ENCODE peak calls at places on chromosomes 16 and 17, in four cellular contexts. A is endothelial cell of umbilical vein; Q is amniotic stem cell; R is activated CD8-positive, alpha-beta T cell treated with anti-CD3 and anti-CD28 coated beads, Interleukin-2, amount 10 ng/mL, durations not matched to agents 7 days and 5 days. U is an unnamed sample.
A peak's percentile ranks its signal among the peaks of the same experiment; 100 is the strongest.

GRCh38 chr17:65688307-65688706 is 126.9 kb upstream of the AXIN2 start:
- DNase-seq in A (no peak), Q (no peak), R (no peak), U (no peak)

GRCh38 chr17:17831208-17832039 is 5.4 kb downstream of the SREBF1 start:
- DNase-seq in A (no peak), Q (no peak), R (no peak), U (no peak)

GRCh38 chr17:29592850-29593545 is at the start of gene ANKRD13B:
- DNase-seq in A (no peak), Q (no peak), R (peak; percentile 61), U (peak; percentile 29)

GRCh38 chr16:23905027-23905426 is 69.2 kb downstream of the PRKCB start:
- DNase-seq in A (peak; percentile 36), Q (peak; percentile 81), R (no peak), U (no peak)

GRCh38 chr16:58020628-58021521 is 4.7 kb upstream of the MMP15 start:
- DNase-seq in A (peak; percentile 61), Q (peak; percentile 29), R (peak; percentile 81), U (peak; percentile 63)

GRCh38 chr17:38851434-38851833 is 2.1 kb downstream of the RPL23 start:
- DNase-seq in A (no peak), Q (no peak), R (no peak), U (no peak)

GRCh38 chr16:24504467-24505345 is 34.7 kb upstream of the RBBP6 start:
- DNase-seq in A (peak; percentile 67), Q (peak; percentile 33), R (peak; percentile 75), U (peak; percentile 34)

GRCh38 chr17:32349503-32349853 is 479 bp upstream of the ZNF207 start:
- DNase-seq in A (no peak), Q (no peak), R (peak; percentile 30), U (no peak)

GRCh38 chr16:58467915-58468314 is 32.0 kb upstream of the NDRG4 start:
- DNase-seq in A (no peak), Q (no peak), R (no peak), U (no peak)

GRCh38 chr17:39090832-39091622 is 60.4 kb downstream of the PLXDC1 start:
- DNase-seq in A (no peak), Q (no peak), R (no peak), U (no peak)

GRCh38 chr17:80212109-80212508 is 8.0 kb downstream of the SGSH start:
- DNase-seq in A (no peak), Q (no peak), R (no peak), U (no peak)

GRCh38 chr16:677306-678190 is 2.1 kb downstream of the RHBDL1 start:
- DNase-seq in A (no peak), Q (no peak), R (no peak), U (no peak)

GRCh38 chr17:51166198-51166986 is at the start of gene NME2:
- DNase-seq in A (peak; percentile 79), Q (peak; percentile 78), R (peak; percentile 77), U (peak; percentile 86)

GRCh38 chr17:44105941-44106340 is 17.5 kb downstream of the HDAC5 start:
- DNase-seq in A (no peak), Q (no peak), R (no peak), U (no peak)

GRCh38 chr17:83068641-83069570 is 10.5 kb upstream of the METRNL start:
- DNase-seq in A (no peak), Q (no peak), R (peak; percentile 41), U (no peak)

GRCh38 chr17:36182176-36183000 is 6.0 kb upstream of the TBC1D3B start:
- DNase-seq in A (no peak), Q (no peak), R (no peak), U (no peak)

U was measured in Kasumi-1.